ENCODE peak calls at places on chromosomes 7 and 10, in eight cellular contexts. O, K, X, Y, J, I, R and U are unnamed samples.
A peak's percentile ranks its signal among the peaks of the same experiment; 100 is the strongest.

GRCh38 chr10:105150486-105150885 is 509.4 kb downstream of the SORCS3 start:
- DNase-seq in O (no peak), K (no peak), X (no peak), Y (no peak), J (no peak), I (no peak), R (no peak), U (no peak)

GRCh38 chr7:53311205-53311604 is 275.8 kb downstream of the POM121L12 start:
- DNase-seq in O (no peak), K (no peak), X (no peak), Y (no peak), J (no peak), I (no peak), R (no peak), U (no peak)

GRCh38 chr10:73079779-73080178 is 16.9 kb downstream of the P4HA1 start:
- DNase-seq in O (no peak), K (peak; percentile 33), X (peak; percentile 41), Y (no peak), J (no peak), I (no peak), R (no peak), U (no peak)

GRCh38 chr7:131521651-131522163 is 34.7 kb downstream of the PODXL start:
- DNase-seq in O (no peak), K (no peak), X (no peak), Y (no peak), J (no peak), I (peak; percentile 40), R (peak; percentile 93), U (no peak)

GRCh38 chr7:79979437-79979836 is 155.2 kb upstream of the GNAI1 start:
- DNase-seq in O (no peak), K (no peak), X (no peak), Y (peak; percentile 54), J (no peak), I (no peak), R (no peak), U (no peak)

GRCh38 chr10:4354382-4354812 is 471.6 kb upstream of the AKR1E2 start:
- DNase-seq in O (peak; percentile 36), K (no peak), X (no peak), Y (peak; percentile 23), J (peak; percentile 96), I (peak; percentile 11), R (no peak), U (no peak)

GRCh38 chr7:140297192-140297591 is 101.1 kb downstream of the SLC37A3 start:
- DNase-seq in O (no peak), K (no peak), X (no peak), Y (no peak), J (no peak), I (no peak), R (no peak), U (no peak)

GRCh38 chr7:66839814-66840213 is 81.2 kb upstream of the TMEM248 start:
- DNase-seq in O (no peak), K (no peak), X (no peak), Y (no peak), J (no peak), I (no peak), R (no peak), U (no peak)

GRCh38 chr10:115827650-115828049 is 445.4 kb downstream of the GFRA1 start:
- DNase-seq in O (no peak), K (no peak), X (no peak), Y (no peak), J (no peak), I (no peak), R (no peak), U (no peak)

GRCh38 chr10:44834131-44834530 is 77.0 kb upstream of the TMEM72 start:
- DNase-seq in O (no peak), K (no peak), X (no peak), Y (no peak), J (no peak), I (no peak), R (no peak), U (no peak)

GRCh38 chr7:130420943-130421578 is 19.8 kb downstream of the CEP41 start:
- DNase-seq in O (no peak), K (no peak), X (no peak), Y (peak; percentile 43), J (peak; percentile 20), I (no peak), R (no peak), U (no peak)

GRCh38 chr7:12715372-12716133 is 28.1 kb downstream of the ARL4A start:
- DNase-seq in O (peak; percentile 60), K (no peak), X (no peak), Y (peak; percentile 99), J (peak; percentile 93), I (peak; percentile 69), R (no peak), U (peak; percentile 41)

GRCh38 chr10:79181680-79182079 is 112.9 kb downstream of the ZMIZ1 start:
- DNase-seq in O (no peak), K (no peak), X (no peak), Y (no peak), J (peak; percentile 63), I (no peak), R (no peak), U (no peak)

GRCh38 chr10:103635580-103635979 is 142.1 kb downstream of the NEURL1 start:
- DNase-seq in O (no peak), K (no peak), X (no peak), Y (no peak), J (no peak), I (no peak), R (no peak), U (no peak)

GRCh38 chr10:84407390-84408049 is 79.1 kb downstream of the CCSER2 start:
- DNase-seq in O (no peak), K (no peak), X (no peak), Y (no peak), J (peak; percentile 12), I (no peak), R (peak; percentile 20), U (no peak)

GRCh38 chr7:6577369-6578113 is at the start of gene ZDHHC4:
- DNase-seq in O (peak; percentile 99), K (peak; percentile 99), X (peak; percentile 96), Y (peak; percentile 93), J (peak; percentile 75), I (peak; percentile 95), R (peak; percentile 86), U (peak; percentile 83)

GRCh38 chr10:71212249-71213126 is at the start of gene UNC5B:
- DNase-seq in O (peak; percentile 37), K (peak; percentile 61), X (peak; percentile 61), Y (peak; percentile 89), J (peak; percentile 90), I (peak; percentile 93), R (peak; percentile 95), U (peak; percentile 91)
- TF ChIP-seq CTCF in O (peak; percentile 25), K (no peak), X (no peak), Y (no peak), J (peak; percentile 9), I (no peak), R (no peak), U (peak; percentile 37)

DNA sequence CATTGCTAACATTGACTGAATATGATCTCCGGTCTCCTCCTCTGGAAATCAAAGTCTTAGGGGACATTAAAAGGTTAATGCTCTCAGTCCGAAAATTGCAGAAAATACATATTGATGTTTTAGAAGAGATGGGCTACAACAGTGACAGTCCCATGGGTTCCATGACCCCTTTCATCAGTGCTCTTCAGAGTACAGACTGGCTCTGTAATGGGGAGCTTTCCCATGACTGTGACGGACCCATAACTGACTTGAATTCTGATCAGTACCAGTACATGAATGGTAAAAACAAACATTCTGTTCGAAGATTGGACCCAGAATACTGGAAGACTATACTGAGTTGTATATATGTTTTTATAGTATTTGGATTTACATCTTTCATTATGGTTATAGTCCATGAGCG is 39.2 kb downstream of the SAMD8 start:
- DNase-seq in O (no peak), K (no peak), X (no peak), Y (no peak), J (no peak), I (no peak), R (no peak), U (no peak)
- TF ChIP-seq CTCF in O (no peak), K (no peak), X (no peak), Y (no peak), J (no peak), I (no peak), R (no peak), U (no peak)

GRCh38 chr10:81876253-81876731 is 1.3 kb downstream of the NRG3 start:
- DNase-seq in O (no peak), K (peak; percentile 23), X (no peak), Y (peak; percentile 6), J (no peak), I (peak; percentile 63), R (no peak), U (peak; percentile 45)
- TF ChIP-seq CTCF in O (no peak), K (no peak), X (no peak), Y (no peak), J (no peak), I (no peak), R (no peak), U (no peak)

DNA sequence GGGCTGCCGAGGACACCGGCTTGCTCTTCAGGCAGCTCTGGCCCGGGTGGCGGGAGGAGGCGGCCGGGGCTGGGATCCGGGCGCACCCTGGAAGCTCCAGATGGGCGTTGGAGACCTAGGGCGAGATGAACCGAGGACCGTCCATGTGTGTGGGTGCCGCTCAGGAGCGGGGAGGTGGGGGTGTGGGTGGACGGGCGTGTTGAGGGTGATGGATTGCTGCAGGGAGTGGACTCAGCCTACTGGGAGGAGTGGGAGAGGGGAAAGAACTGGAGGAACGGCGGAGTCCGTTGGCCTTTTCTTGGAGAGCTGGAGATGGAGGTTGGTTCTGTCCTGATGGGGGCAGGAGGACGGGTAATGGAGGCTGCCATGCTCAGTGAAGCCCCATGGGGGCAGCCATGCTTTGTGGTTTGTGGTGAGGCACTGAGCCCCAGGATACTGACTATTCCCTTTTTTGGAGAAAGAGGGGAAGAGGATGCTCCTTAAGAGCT is 27.1 kb downstream of the HIF1AN start:
- DNase-seq in O (peak; percentile 47), K (no peak), X (peak; percentile 44), Y (peak; percentile 54), J (peak; percentile 49), I (peak; percentile 20), R (peak; percentile 27), U (peak; percentile 67)
- TF ChIP-seq CTCF in O (peak; percentile 17), K (no peak), X (no peak), Y (peak; percentile 43), J (peak; percentile 40), I (no peak), R (no peak), U (no peak)

GRCh38 chr10:30300728-30301127 is 48.4 kb downstream of the MTPAP start:
- DNase-seq in O (no peak), K (no peak), X (no peak), Y (no peak), J (no peak), I (no peak), R (no peak), U (no peak)
- TF ChIP-seq CTCF in O (no peak), K (no peak), X (no peak), Y (no peak), J (no peak), I (no peak), R (no peak), U (no peak)

GRCh38 chr10:61621538-61622150 is 41.1 kb upstream of the CABCOCO1 start:
- DNase-seq in O (no peak), K (no peak), X (no peak), Y (peak; percentile 24), J (no peak), I (no peak), R (no peak), U (no peak)
- TF ChIP-seq CTCF in O (no peak), K (no peak), X (no peak), Y (no peak), J (no peak), I (no peak), R (no peak), U (no peak)